ENCODE peak calls at places on chromosomes 12 and 14, in nine cellular contexts. J is A673, D is dorsolateral prefrontal cortex, U is GM12865, R is fibroblast of lung, N is left ventricle myocardium inferior, W is foreskin fibroblast, S is NB4, Z is fibroblast of the aortic adventitia. M is an unnamed sample.

GRCh38 chr12:6221146-6221545 is 20.9 kb downstream of the CD9 start:
- DNase-seq in J (no peak), D (no peak), U (no peak), R (no peak), N (no peak), W (no peak), S (no peak), Z (no peak), M (no peak)

GRCh38 chr14:82759691-82760090 is 1226.0 kb upstream of the SEL1L start:
- DNase-seq in J (no peak), D (no peak), U (no peak), R (no peak), N (no peak), W (no peak), S (no peak), Z (no peak), M (no peak)

GRCh38 chr14:50062438-50063039 is 53.8 kb downstream of the VCPKMT start:
- DNase-seq in J (peak), D (no peak), U (peak), R (peak), N (no peak), W (peak), S (peak), Z (peak), M (peak)

GRCh38 chr14:104446611-104447010 is 133.0 kb upstream of the C14orf180 start:
- DNase-seq in J (no peak), D (no peak), U (no peak), R (no peak), N (no peak), W (no peak), S (no peak), Z (no peak), M (no peak)

GRCh38 chr12:89351489-89352241 is 636 bp downstream of the DUSP6 start:
- DNase-seq in J (no peak), D (peak), U (peak), R (peak), N (peak), W (no peak), S (no peak), Z (peak), M (no peak)

GRCh38 chr14:30906752-30907658 is 32.6 kb downstream of the COCH start:
- DNase-seq in J (peak), D (no peak), U (peak), R (peak), N (no peak), W (no peak), S (peak), Z (peak), M (peak)

GRCh38 chr14:89217876-89218275 is 199.2 kb downstream of the FOXN3 start:
- DNase-seq in J (no peak), D (no peak), U (no peak), R (no peak), N (no peak), W (no peak), S (no peak), Z (no peak), M (no peak)

GRCh38 chr14:24461336-24461735 is 18.8 kb upstream of the SDR39U1 start:
- DNase-seq in J (no peak), D (no peak), U (no peak), R (no peak), N (no peak), W (no peak), S (no peak), Z (no peak), M (no peak)

GRCh38 chr12:111122458-111122878 is 202.1 kb upstream of the MYL2 start:
- DNase-seq in J (peak), D (no peak), U (no peak), R (no peak), N (no peak), W (no peak), S (no peak), Z (no peak), M (no peak)

GRCh38 chr12:110179291-110179690 is 55.1 kb downstream of the IFT81 start:
- DNase-seq in J (peak), D (no peak), U (no peak), R (peak), N (no peak), W (peak), S (no peak), Z (peak), M (peak)

GRCh38 chr14:76926521-76927251 is 100.5 kb downstream of the LRRC74A start:
- DNase-seq in J (peak), D (peak), U (peak), R (peak), N (peak), W (peak), S (peak), Z (peak), M (no peak)

GRCh38 chr12:44589697-44590096 is 286.4 kb downstream of the NELL2 start:
- DNase-seq in J (peak), D (no peak), U (no peak), R (no peak), N (no peak), W (no peak), S (no peak), Z (no peak), M (no peak)

GRCh38 chr14:91149462-91149861 is 35.6 kb downstream of the DGLUCY start:
- DNase-seq in J (peak), D (no peak), U (no peak), R (peak), N (no peak), W (peak), S (peak), Z (peak), M (peak)

GRCh38 chr12:132413931-132414588 is 75.9 kb upstream of the FBRSL1 start:
- DNase-seq in J (peak), D (no peak), U (no peak), R (no peak), N (no peak), W (no peak), S (peak), Z (no peak), M (no peak)

GRCh38 chr14:60051690-60052324 is 39.9 kb upstream of the PCNX4 start:
- DNase-seq in J (peak), D (no peak), U (peak), R (peak), N (no peak), W (peak), S (peak), Z (peak), M (peak)

GRCh38 chr12:98402081-98402480 is 113.3 kb upstream of the TMPO start:
- DNase-seq in J (no peak), D (no peak), U (no peak), R (no peak), N (no peak), W (no peak), S (no peak), Z (no peak), M (no peak)

GRCh38 chr14:99164712-99165111 is 107.3 kb downstream of the BCL11B start:
- DNase-seq in J (no peak), D (no peak), U (no peak), R (no peak), N (no peak), W (no peak), S (no peak), Z (no peak), M (no peak)

GRCh38 chr12:69988601-69989194 is 163.7 kb downstream of the MYRFL start:
- DNase-seq in J (peak), D (no peak), U (no peak), R (peak), N (no peak), W (no peak), S (no peak), Z (peak), M (no peak)

GRCh38 chr12:92502417-92503028 is 200.3 kb upstream of the PLEKHG7 start:
- DNase-seq in J (no peak), D (no peak), U (peak), R (peak), N (no peak), W (no peak), S (peak), Z (peak), M (no peak)

GRCh38 chr14:74065746-74066575 is 18.3 kb downstream of the ALDH6A1 start:
- DNase-seq in J (no peak), D (no peak), U (no peak), R (peak), N (no peak), W (no peak), S (no peak), Z (peak), M (no peak)

GRCh38 chr12:121990692-121991603 is 30.7 kb upstream of the BCL7A start:
- DNase-seq in J (no peak), D (no peak), U (peak), R (peak), N (no peak), W (peak), S (no peak), Z (no peak), M (peak)

GRCh38 chr12:64983771-64984170 is 137.3 kb downstream of the WIF1 start:
- DNase-seq in J (no peak), D (no peak), U (no peak), R (no peak), N (no peak), W (no peak), S (no peak), Z (no peak), M (no peak)

GRCh38 chr12:101642115-101643067 is 47.6 kb downstream of the MYBPC1 start:
- DNase-seq in J (no peak), D (no peak), U (no peak), R (no peak), N (no peak), W (no peak), S (no peak), Z (no peak), M (no peak)

GRCh38 chr12:48824112-48824511 is 5.8 kb downstream of the CACNB3 start:
- DNase-seq in J (no peak), D (no peak), U (peak), R (no peak), N (no peak), W (no peak), S (no peak), Z (no peak), M (no peak)

GRCh38 chr12:106863185-106863584 is 88.7 kb downstream of the RIC8B start:
- DNase-seq in J (no peak), D (no peak), U (no peak), R (peak), N (no peak), W (no peak), S (no peak), Z (no peak), M (no peak)
- H3K4me3 ChIP-seq in J (no peak), D (no peak), U (no peak), R (no peak), N (no peak), W (no peak), S (no peak), Z (no peak), M (no peak)

GRCh38 chr12:103495783-103496456 is at the start of gene C12orf42:
- DNase-seq in J (peak), D (no peak), U (peak), R (peak), N (no peak), W (peak), S (no peak), Z (peak), M (no peak)
- TF ChIP-seq CTCF in J (peak), D (peak), U (peak), R (peak), N (peak), W (peak), S (peak), Z (peak), M (peak)

GRCh38 chr12:119850330-119850729 is 26.8 kb downstream of the CIT start:
- DNase-seq in J (no peak), D (no peak), U (no peak), R (no peak), N (no peak), W (no peak), S (no peak), Z (no peak), M (no peak)
- H3K4me3 ChIP-seq in J (no peak), D (no peak), U (no peak), R (no peak), N (no peak), W (no peak), S (no peak), Z (no peak), M (no peak)

DNA sequence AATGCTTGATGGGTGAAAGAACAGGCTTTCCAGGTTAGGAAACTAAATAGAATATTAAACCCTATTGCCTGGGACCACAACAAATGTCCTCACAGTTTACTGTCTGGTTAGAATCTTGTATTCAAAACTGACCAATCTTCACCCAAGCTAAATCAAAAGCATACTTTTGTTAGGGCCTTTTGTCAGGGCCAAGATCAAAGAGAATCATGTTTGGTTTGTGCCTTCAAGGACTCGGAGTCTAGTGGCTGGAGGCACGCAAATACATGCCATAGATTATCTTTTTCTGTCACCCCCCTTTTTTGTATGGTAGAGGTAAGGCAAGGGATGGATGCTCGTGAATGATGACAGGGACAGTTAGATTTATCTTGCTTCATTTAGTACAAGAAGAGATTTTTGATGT is 51.1 kb upstream of the AKAP6 start:
- DNase-seq in J (no peak), D (no peak), U (no peak), R (no peak), N (no peak), W (no peak), S (no peak), Z (no peak), M (no peak)
- TF ChIP-seq CTCF in J (no peak), D (no peak), U (no peak), R (no peak), N (no peak), W (no peak), S (no peak), Z (no peak), M (no peak)

GRCh38 chr12:104708891-104709290 is 249.2 kb downstream of the SLC41A2 start:
- DNase-seq in J (no peak), D (no peak), U (no peak), R (no peak), N (no peak), W (no peak), S (no peak), Z (no peak), M (no peak)

GRCh38 chr12:104712968-104713367 is 245.1 kb downstream of the SLC41A2 start:
- DNase-seq in J (no peak), D (no peak), U (no peak), R (no peak), N (no peak), W (no peak), S (no peak), Z (no peak), M (no peak)

GRCh38 chr12:104712477-104712876 is 245.6 kb downstream of the SLC41A2 start:
- DNase-seq in J (no peak), D (no peak), U (no peak), R (no peak), N (no peak), W (no peak), S (no peak), Z (no peak), M (no peak)

GRCh38 chr12:104709692-104710435 is 248.2 kb downstream of the SLC41A2 start:
- DNase-seq in J (no peak), D (no peak), U (no peak), R (peak), N (no peak), W (no peak), S (peak), Z (no peak), M (no peak)

GRCh38 chr12:104710940-104711725 is 247.0 kb downstream of the SLC41A2 start:
- DNase-seq in J (peak), D (no peak), U (no peak), R (peak), N (no peak), W (peak), S (no peak), Z (peak), M (peak)
- H3K4me3 ChIP-seq in J (no peak), D (no peak), U (no peak), R (peak), N (peak), W (peak), S (no peak), Z (peak), M (no peak)